ENCODE peak calls at places on chromosomes 1 and 21, in four cellular contexts. S is AG09309, X is WTC11, U is lung. K is an unnamed sample.

GRCh38 chr1:23964790-23965740 is 5.4 kb downstream of the PNRC2 start:
- DNase-seq in U (no peak), S (no peak), X (no peak), K (no peak)

GRCh38 chr1:101357444-101357986 is 120.7 kb downstream of the S1PR1 start:
- DNase-seq in X (peak; percentile 64), S (peak; percentile 46), U (peak; percentile 63), K (peak; percentile 57)

GRCh38 chr1:178928041-178928440 is 57.2 kb upstream of the ANGPTL1 start:
- DNase-seq in X (no peak), U (no peak), S (no peak), K (no peak)

GRCh38 chr1:166888710-166889109 is 12.6 kb upstream of the TADA1 start:
- DNase-seq in X (no peak), S (no peak), U (no peak), K (no peak)

GRCh38 chr1:221087919-221088318 is 208.7 kb downstream of the HLX start:
- DNase-seq in S (no peak), U (no peak), X (no peak), K (no peak)

GRCh38 chr1:172726740-172727139 is 67.8 kb downstream of the FASLG start:
- DNase-seq in U (no peak), X (no peak), S (no peak), K (no peak)

GRCh38 chr1:8846263-8846662 is 28.8 kb upstream of the RERE start:
- DNase-seq in X (no peak), S (no peak), U (no peak), K (no peak)

GRCh38 chr1:21896652-21897532 is 40.2 kb downstream of the HSPG2 start:
- DNase-seq in X (peak; percentile 31), S (no peak), U (peak; percentile 41), K (no peak)

GRCh38 chr1:204264805-204265204 is 51.0 kb upstream of the GOLT1A start:
- DNase-seq in X (no peak), U (no peak), S (no peak), K (no peak)

GRCh38 chr1:85087659-85088407 is 39.5 kb upstream of the MCOLN3 start:
- DNase-seq in S (no peak), U (no peak), X (no peak), K (no peak)

GRCh38 chr1:41711581-41711980 is 207.1 kb downstream of the HIVEP3 start:
- DNase-seq in X (no peak), U (no peak), S (no peak), K (no peak)

GRCh38 chr1:26789953-26790352 is 2.2 kb downstream of the PIGV start:
- DNase-seq in U (no peak), S (no peak), X (no peak), K (no peak)

GRCh38 chr1:201499795-201500669 is 6.9 kb downstream of the CSRP1 start:
- DNase-seq in U (no peak), S (no peak), X (no peak), K (no peak)

GRCh38 chr1:23718482-23718881 is 24.8 kb upstream of the ELOA start:
- DNase-seq in S (no peak), X (peak; percentile 76), U (no peak), K (no peak)

GRCh38 chr1:162070094-162070748 is 730 bp downstream of the NOS1AP start:
- DNase-seq in X (peak; percentile 52), U (peak; percentile 39), S (no peak), K (no peak)

GRCh38 chr1:31327381-31327780 is 30.5 kb downstream of the ZCCHC17 start:
- DNase-seq in U (no peak), S (peak; percentile 71), X (no peak), K (peak; percentile 25)

GRCh38 chr1:17875171-17875881 is 120.2 kb downstream of the ACTL8 start:
- DNase-seq in X (no peak), U (no peak), S (no peak), K (no peak)

GRCh38 chr1:64744492-64745180 is at the start of gene RAVER2:
- DNase-seq in S (no peak), X (peak; percentile 80), U (peak; percentile 77), K (peak; percentile 12)

GRCh38 chr1:40309374-40310128 is 7.5 kb downstream of the COL9A2 start:
- DNase-seq in S (no peak), U (no peak), X (no peak), K (peak; percentile 5)

GRCh38 chr1:35298464-35298863 is 30.0 kb downstream of the ZMYM4 start:
- DNase-seq in U (no peak), X (peak; percentile 28), S (no peak), K (no peak)

GRCh38 chr1:204975568-204976235 is 67.3 kb upstream of the CNTN2 start:
- DNase-seq in U (peak; percentile 49), X (peak; percentile 73), S (no peak), K (no peak)

GRCh38 chr21:45919593-45919992 is 62.0 kb upstream of the COL6A1 start:
- DNase-seq in S (no peak), U (no peak), X (no peak), K (no peak)

GRCh38 chr1:94963864-94964263 is 37.0 kb upstream of the CNN3 start:
- DNase-seq in X (no peak), U (no peak), S (no peak), K (no peak)

GRCh38 chr1:168609133-168609715 is 32.8 kb downstream of the XCL1 start:
- DNase-seq in S (no peak), U (no peak), X (peak; percentile 18), K (no peak)

GRCh38 chr1:52592637-52593323 is 9.4 kb upstream of the GPX7 start:
- DNase-seq in X (no peak), U (no peak), S (no peak), K (no peak)

GRCh38 chr1:51946300-51946699 is 44.2 kb downstream of the RAB3B start:
- DNase-seq in X (no peak), S (no peak), U (no peak), K (no peak)

GRCh38 chr1:96660503-96660902 is 61.1 kb upstream of the PTBP2 start:
- DNase-seq in S (no peak), U (no peak), X (no peak), K (peak; percentile 3)

GRCh38 chr1:157104598-157105293 is 5.1 kb upstream of the ETV3L start:
- DNase-seq in U (no peak), X (no peak), S (no peak), K (no peak)
- TF ChIP-seq CTCF in U (no peak), X (no peak), S (no peak), K (no peak)

GRCh38 chr1:223242971-223243370 is 99.9 kb upstream of the TLR5 start:
- DNase-seq in X (no peak), U (no peak), S (no peak), K (no peak)

GRCh38 chr1:223245411-223245810 is 102.4 kb upstream of the TLR5 start:
- DNase-seq in U (no peak), S (no peak), X (no peak), K (no peak)

GRCh38 chr1:223243441-223244050 is 100.5 kb upstream of the TLR5 start:
- DNase-seq in U (no peak), S (no peak), X (no peak), K (no peak)

GRCh38 chr1:223245983-223246382 is 102.9 kb upstream of the TLR5 start:
- DNase-seq in S (no peak), X (no peak), U (no peak), K (no peak)

GRCh38 chr1:223244366-223245103 is 101.5 kb upstream of the TLR5 start:
- DNase-seq in S (no peak), X (no peak), U (no peak), K (no peak)
- TF ChIP-seq CTCF in S (peak; percentile 44), X (no peak), U (peak; percentile 15), K (peak; percentile 10)

DNA sequence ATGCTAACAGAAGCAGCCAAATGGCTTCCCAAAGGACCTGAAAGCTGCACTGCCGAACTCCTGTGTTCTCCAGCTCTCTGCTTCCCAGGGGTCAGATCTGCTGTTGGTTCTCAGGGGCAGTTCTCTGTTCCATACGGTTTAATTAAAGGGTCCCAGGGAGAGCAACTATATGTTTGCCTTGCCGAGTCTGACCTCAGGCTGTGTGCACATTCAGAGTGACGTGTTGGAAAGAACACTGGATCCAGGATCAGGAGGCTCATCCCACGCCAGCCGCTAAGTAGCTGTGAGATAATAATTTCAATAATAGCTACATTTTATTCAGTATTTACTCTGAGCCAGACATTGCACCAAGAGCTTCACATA is 23.4 kb downstream of the NENF start:
- DNase-seq in S (no peak), U (no peak), X (no peak), K (no peak)
- TF ChIP-seq CTCF in S (no peak), U (no peak), X (peak; percentile 50), K (no peak)

GRCh38 chr1:112359961-112360767 is 35.9 kb upstream of the CTTNBP2NL start:
- DNase-seq in S (peak; percentile 67), X (peak; percentile 36), U (peak; percentile 78), K (peak; percentile 73)
- TF ChIP-seq CTCF in S (no peak), X (no peak), U (no peak), K (no peak)

GRCh38 chr1:60033066-60033465 is 40.5 kb downstream of the C1orf87 start:
- DNase-seq in U (no peak), S (no peak), X (no peak), K (no peak)

GRCh38 chr1:60037669-60038068 is 35.9 kb downstream of the C1orf87 start:
- DNase-seq in U (no peak), X (no peak), S (no peak), K (no peak)

GRCh38 chr1:60037061-60037460 is 36.5 kb downstream of the C1orf87 start:
- DNase-seq in U (no peak), S (no peak), X (no peak), K (no peak)

GRCh38 chr1:60034999-60035398 is 38.6 kb downstream of the C1orf87 start:
- DNase-seq in S (no peak), U (no peak), X (no peak), K (no peak)

DNA sequence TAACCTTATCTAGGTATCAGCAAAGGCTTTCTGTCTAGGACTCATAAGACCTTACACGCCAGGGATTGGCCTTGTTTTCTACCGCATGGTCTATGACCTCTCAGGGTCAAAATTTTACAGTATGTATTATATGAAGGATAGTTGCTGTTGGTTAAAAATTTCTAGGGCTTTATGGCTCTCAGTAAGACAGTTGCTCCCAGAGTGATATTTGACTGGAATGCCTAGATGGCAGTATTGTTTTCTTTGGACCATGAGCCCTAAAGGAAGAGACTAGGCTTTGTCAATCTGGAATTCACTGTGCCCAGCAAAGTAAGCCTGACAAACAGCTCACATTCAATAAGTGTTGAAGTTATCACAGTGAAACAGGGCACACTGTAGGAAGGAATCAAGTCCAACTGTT is 37.6 kb downstream of the C1orf87 start:
- DNase-seq in S (no peak), U (no peak), X (no peak), K (no peak)
- TF ChIP-seq CTCF in S (no peak), U (no peak), X (no peak), K (no peak)

GRCh38 chr1:1550591-1551432 is 10.4 kb upstream of the TMEM240 start:
- DNase-seq in X (no peak), U (no peak), S (no peak), K (no peak)

GRCh38 chr1:1547476-1547875 is 7.1 kb upstream of the TMEM240 start:
- DNase-seq in X (no peak), U (no peak), S (no peak), K (no peak)

GRCh38 chr1:1550087-1550486 is 9.7 kb upstream of the TMEM240 start:
- DNase-seq in S (no peak), U (no peak), X (no peak), K (no peak)

GRCh38 chr1:1547011-1547410 is 6.6 kb upstream of the TMEM240 start:
- DNase-seq in S (no peak), U (no peak), X (no peak), K (no peak)

DNA sequence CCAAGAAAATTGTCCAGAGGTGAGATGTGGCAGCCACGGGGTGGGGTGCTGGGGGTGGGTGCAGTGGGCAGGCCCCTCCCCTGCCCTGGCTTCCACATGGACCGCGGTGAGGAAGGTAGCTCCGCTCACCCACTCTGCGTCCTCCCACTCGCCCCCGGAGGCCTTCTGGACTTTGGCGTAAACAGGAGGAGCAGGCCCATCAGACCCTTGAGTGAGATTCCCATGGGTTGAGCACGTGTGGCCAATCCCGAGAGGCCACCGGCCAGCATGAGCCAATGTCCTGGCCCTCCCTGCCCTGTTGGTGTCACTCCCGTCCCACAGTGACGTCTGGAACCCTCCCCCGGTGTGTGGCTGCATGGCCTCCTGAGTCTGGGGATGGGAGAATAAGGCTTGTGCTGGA is 8.2 kb upstream of the TMEM240 start:
- DNase-seq in S (no peak), X (no peak), U (no peak), K (no peak)
- TF ChIP-seq CTCF in S (no peak), X (no peak), U (no peak), K (no peak)